ENCODE peak calls at places on chromosomes 4 and X, in seven cellular contexts. W is aorta; B is colonic mucosa; U is thoracic aorta; J is pancreas; V is upper lobe of left lung; S is effector memory CD4-positive, alpha-beta T cell. X is an unnamed sample. For H3K4me1 and H3K9me3, the result is how much of the 10 kb centered on the place peaks cover.

GRCh38 chr4:38008493-38009120 is 48.4 kb downstream of the PTTG2 start:
- DNase-seq in W (no peak), B (no peak), U (no peak), J (no peak), V (no peak), S (no peak), X (no peak)

GRCh38 chr4:56861365-56861764 is 39.9 kb upstream of the SPINK2 start:
- DNase-seq in W (no peak), B (no peak), U (no peak), J (no peak), V (no peak), S (no peak), X (no peak)

GRCh38 chrX:77785746-77786548 is at the start of gene ATRX:
- DNase-seq in W (peak), B (peak), U (peak), J (peak), V (peak), S (peak), X (peak)

GRCh38 chr4:2458546-2459491 is 10.1 kb upstream of the RNF4 start:
- DNase-seq in W (no peak), B (no peak), U (no peak), J (peak), V (peak), S (no peak), X (no peak)

GRCh38 chr4:137608085-137608484 is 75.8 kb upstream of the PCDH18 start:
- DNase-seq in W (no peak), B (no peak), U (no peak), J (no peak), V (no peak), S (no peak), X (no peak)

GRCh38 chr4:104429150-104429741 is 65.4 kb downstream of the CXXC4 start:
- DNase-seq in W (no peak), B (no peak), U (no peak), J (no peak), V (no peak), S (no peak), X (no peak)

GRCh38 chr4:101615652-101616051 is 174.9 kb upstream of the BANK1 start:
- DNase-seq in W (no peak), B (no peak), U (no peak), J (no peak), V (no peak), S (no peak), X (no peak)

GRCh38 chr4:61201562-61202099 is 1.5 kb downstream of the ADGRL3 start:
- DNase-seq in W (no peak), B (no peak), U (no peak), J (no peak), V (peak), S (no peak), X (no peak)

GRCh38 chr4:147791341-147791740 is 59.5 kb downstream of the ARHGAP10 start:
- DNase-seq in W (no peak), B (no peak), U (no peak), J (no peak), V (peak), S (no peak), X (no peak)

GRCh38 chrX:146278381-146278780 is 460.8 kb downstream of the SLITRK2 start:
- DNase-seq in W (no peak), B (no peak), U (no peak), J (no peak), V (no peak), S (no peak), X (no peak)

GRCh38 chrX:123184858-123185251 is 777 bp downstream of the GRIA3 start:
- DNase-seq in W (peak), B (peak), U (no peak), J (peak), V (peak), S (no peak), X (no peak)

GRCh38 chrX:16885628-16886027 is 15.5 kb upstream of the RBBP7 start:
- DNase-seq in W (no peak), B (no peak), U (no peak), J (no peak), V (no peak), S (no peak), X (no peak)

GRCh38 chr4:174591243-174592021 is 69.1 kb upstream of the HPGD start:
- DNase-seq in W (no peak), B (no peak), U (no peak), J (no peak), V (no peak), S (no peak), X (no peak)

GRCh38 chr4:128663325-128663724 is 146.2 kb upstream of the JADE1 start:
- DNase-seq in W (no peak), B (peak), U (no peak), J (peak), V (no peak), S (no peak), X (no peak)

GRCh38 chr4:184330008-184330400 is 112.3 kb upstream of the ENPP6 start:
- DNase-seq in W (peak), B (no peak), U (no peak), J (no peak), V (peak), S (no peak), X (peak)

GRCh38 chr4:23041501-23041900 is 348.8 kb downstream of the GBA3 start:
- DNase-seq in W (no peak), B (no peak), U (no peak), J (no peak), V (no peak), S (no peak), X (no peak)

GRCh38 chr4:82975792-82976191 is 34.8 kb downstream of the LIN54 start:
- DNase-seq in W (no peak), B (no peak), U (no peak), J (no peak), V (no peak), S (no peak), X (no peak)

GRCh38 chr4:7024336-7024890 is 18.8 kb upstream of the TADA2B start:
- DNase-seq in W (no peak), B (no peak), U (no peak), J (no peak), V (no peak), S (no peak), X (no peak)

GRCh38 chrX:96314974-96315373 is 369.7 kb upstream of the DIAPH2 start:
- DNase-seq in W (no peak), B (no peak), U (no peak), J (no peak), V (no peak), S (no peak), X (no peak)

GRCh38 chrX:13427441-13428054 is 107.7 kb upstream of the ATXN3L start:
- DNase-seq in W (no peak), B (no peak), U (no peak), J (no peak), V (no peak), S (no peak), X (no peak)

DNA sequence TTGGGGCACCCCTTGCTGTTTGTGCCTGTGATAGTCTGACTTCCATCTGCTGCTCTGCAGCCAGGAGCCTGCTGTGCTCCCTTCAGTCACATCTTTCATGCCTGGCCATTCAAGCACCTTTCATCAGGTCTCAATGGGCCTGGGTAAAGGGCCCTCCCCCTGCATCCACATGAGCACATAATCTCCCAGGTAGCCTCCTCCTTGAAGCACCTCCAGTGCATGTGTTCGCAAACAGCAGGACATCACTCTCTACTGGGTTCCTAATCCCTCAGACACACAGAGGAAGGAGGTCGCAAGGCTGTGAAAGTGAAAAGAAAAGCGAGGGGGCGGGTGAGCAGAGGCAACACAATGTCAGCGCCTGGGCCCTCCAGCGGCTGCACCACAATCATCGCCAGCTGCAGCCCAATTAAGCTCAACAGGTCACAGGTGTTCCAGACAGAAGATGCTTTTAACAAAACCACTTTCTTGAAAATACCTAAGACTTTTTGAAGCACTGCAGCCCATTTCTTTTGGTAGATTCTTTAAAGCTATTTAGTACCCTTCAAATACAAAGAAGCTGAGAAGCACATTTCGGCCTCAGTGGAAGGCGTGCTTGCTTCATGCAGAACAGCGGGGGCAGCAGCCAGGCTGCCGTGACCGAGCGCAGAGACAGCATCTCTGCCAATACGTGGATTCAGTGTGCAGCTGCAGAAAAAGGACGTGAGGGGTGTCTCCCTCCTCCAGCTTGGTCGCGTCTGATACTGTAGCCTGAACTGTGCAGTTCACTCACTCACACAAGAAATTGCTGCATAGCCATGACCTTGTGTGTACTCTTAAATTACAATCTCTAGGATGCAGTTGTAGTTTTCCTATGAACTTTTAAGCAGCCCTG is 92.2 kb upstream of the SPRY1 start:
- DNase-seq in W (no peak), B (no peak), U (no peak), J (no peak), V (peak), S (no peak), X (no peak)
- H3K4me3 ChIP-seq in W (no peak), B (no peak), U (no peak), J (no peak), V (no peak), S (no peak), X (no peak)

DNA sequence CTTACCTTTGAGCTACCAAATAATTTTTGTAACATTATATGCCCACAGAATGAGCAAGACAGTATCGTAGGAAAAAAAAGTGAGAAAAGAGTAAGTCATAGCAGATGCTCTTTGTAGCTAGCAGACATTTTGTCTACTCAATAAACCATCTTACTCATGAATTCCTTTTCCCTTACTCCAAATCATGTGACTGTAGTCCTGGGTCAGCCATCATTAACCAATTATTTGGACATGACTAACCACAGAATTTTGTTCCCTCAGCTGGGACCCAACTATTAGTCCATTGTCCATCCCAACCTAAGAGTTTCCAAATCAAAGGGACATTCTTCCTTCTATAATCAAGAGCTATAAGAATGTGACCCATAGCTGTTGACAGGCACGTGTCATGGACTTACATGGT is 11.4 kb downstream of the UBE2D3 start:
- DNase-seq in W (no peak), B (no peak), U (no peak), J (no peak), V (no peak), S (no peak), X (no peak)
- H3K4me1 ChIP-seq in W (under half), B (under half), U (half or more), J (half or more), V (half or more), S (half or more), X (under half)

GRCh38 chr4:384311-385010 is 46.8 kb downstream of the ZNF141 start:
- DNase-seq in W (no peak), B (no peak), U (no peak), J (no peak), V (no peak), S (no peak), X (no peak)
- H3K9me3 ChIP-seq in W (under half), B (under half), U (half or more), J (under half), V (half or more), S (half or more), X (half or more)

GRCh38 chr4:139208404-139208945 is 31.5 kb upstream of the ELF2 start:
- DNase-seq in W (no peak), B (no peak), U (no peak), J (no peak), V (no peak), S (no peak), X (no peak)
- H3K4me3 ChIP-seq in W (no peak), B (no peak), U (no peak), J (no peak), V (no peak), S (no peak), X (no peak)

DNA sequence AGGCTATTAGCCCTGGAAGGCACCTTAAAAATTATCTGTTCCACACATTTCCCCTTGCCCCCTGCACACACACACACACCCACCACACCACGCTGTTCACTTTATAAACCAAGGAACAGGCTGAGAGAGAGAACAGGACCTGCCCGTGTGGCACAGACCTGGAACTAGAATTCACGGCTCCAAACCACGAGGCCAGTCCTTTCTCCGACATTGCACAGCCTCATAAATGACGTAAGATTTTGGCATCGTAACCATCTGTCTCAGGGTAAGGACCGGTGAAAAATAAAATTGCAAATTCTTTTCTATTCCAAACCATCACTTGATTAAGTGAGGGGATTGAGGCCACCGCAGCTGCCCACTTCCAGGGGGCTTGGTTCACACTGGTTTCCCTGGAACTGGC is 330.3 kb downstream of the BCOR start:
- DNase-seq in W (no peak), B (no peak), U (no peak), J (no peak), V (no peak), S (no peak), X (no peak)
- H3K4me1 ChIP-seq in W (under half), B (under half), U (under half), J (under half), V (under half), S (under half), X (under half)

DNA sequence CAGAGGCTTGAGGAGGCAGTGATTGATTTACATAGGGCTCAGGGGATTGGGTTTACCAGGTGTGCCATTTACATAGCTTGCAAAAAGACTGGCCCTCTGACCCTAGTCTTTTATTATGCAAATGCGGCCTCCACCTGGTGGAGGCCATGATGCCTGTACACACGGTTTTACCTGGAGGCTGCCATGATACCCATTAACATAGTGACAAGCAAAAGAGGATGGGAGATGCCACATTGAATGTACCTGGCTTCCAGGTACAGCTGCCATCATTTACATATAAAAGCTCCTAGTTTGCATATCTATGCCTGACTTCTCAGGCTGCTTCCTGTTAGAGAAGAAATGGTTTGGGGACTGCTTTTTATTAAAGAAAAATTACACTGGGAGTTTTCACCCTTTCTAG is 72.0 kb downstream of the NEXMIF start:
- DNase-seq in W (no peak), B (no peak), U (no peak), J (no peak), V (no peak), S (no peak), X (no peak)
- H3K9me3 ChIP-seq in W (under half), B (under half), U (under half), J (under half), V (half or more), S (under half), X (under half)

DNA sequence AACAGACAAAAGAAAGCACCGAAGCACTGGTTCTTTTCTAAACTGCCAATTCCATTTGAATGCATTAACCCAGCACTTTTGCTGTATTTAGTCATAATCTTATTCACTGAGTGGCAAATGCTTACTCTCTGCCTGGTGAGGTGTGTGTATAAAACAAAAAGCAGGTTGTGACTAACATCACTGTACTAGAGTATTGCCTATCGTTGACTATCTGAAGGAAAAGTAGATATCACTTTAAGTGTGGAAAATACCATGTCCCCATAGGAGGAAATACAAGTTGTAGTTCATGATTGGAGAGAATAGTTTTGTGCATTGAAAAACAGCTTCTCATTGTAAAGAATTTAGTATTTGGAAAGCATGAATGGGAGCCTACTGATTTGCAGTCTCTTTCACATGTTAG is 2.7 kb downstream of the PDLIM5 start:
- DNase-seq in W (no peak), B (no peak), U (no peak), J (no peak), V (no peak), S (no peak), X (no peak)
- H3K4me3 ChIP-seq in W (peak), B (peak), U (peak), J (no peak), V (no peak), S (no peak), X (peak)

DNA sequence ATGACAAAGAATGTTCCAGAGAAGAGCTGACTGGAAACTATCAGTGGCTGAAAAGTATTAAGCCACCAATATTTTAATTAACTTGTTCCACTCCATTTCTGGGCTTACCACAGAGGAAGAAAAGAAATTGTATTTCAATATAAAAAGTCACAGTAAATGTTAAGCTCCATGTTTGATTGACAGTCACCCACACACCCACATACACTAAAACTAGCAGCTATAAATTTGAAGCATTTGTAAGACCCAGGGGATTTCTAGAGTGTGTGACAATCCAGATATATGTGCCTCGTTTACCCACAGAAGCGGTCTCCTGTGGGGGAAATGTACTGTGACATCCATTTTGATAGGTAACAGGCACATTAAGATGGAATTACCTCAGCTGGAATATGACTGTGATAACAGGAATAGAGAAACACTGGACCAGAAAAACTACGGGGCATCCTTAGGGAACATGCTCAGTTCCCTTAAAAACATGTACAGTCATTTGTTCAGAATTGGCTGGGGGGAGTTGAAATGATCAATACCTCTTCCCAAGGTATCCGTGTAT is 39.0 kb upstream of the RASGEF1B start:
- DNase-seq in W (no peak), B (no peak), U (no peak), J (no peak), V (no peak), S (no peak), X (no peak)
- H3K4me1 ChIP-seq in W (under half), B (under half), U (under half), J (under half), V (under half), S (under half), X (under half)